ENCODE peak calls at places on chromosomes 13 and 19, in five cellular contexts. One of them, this sample, is unnamed.

GRCh38 chr19:4678881-4679379 is 8.8 kb upstream of the MYDGF start:
- DNase-seq in body of pancreas: no peak
- DNase-seq in nephron progenitor cell: peak
- DNase-seq in pancreas: no peak
- DNase-seq in heart right ventricle: no peak
- DNase-seq in this sample: peak

GRCh38 chr13:70856706-70857105 is 748.5 kb upstream of the KLHL1 start:
- DNase-seq in body of pancreas: no peak
- DNase-seq in nephron progenitor cell: no peak
- DNase-seq in pancreas: no peak
- DNase-seq in heart right ventricle: no peak
- DNase-seq in this sample: no peak

GRCh38 chr13:35699805-35700204 is 223.3 kb upstream of the MAB21L1 start:
- DNase-seq in body of pancreas: no peak
- DNase-seq in nephron progenitor cell: no peak
- DNase-seq in pancreas: no peak
- DNase-seq in heart right ventricle: no peak
- DNase-seq in this sample: no peak

GRCh38 chr19:43906774-43907173 is 28.3 kb downstream of the ZNF45 start:
- DNase-seq in body of pancreas: no peak
- DNase-seq in nephron progenitor cell: no peak
- DNase-seq in pancreas: no peak
- DNase-seq in heart right ventricle: no peak
- DNase-seq in this sample: no peak

GRCh38 chr19:11617207-11618062 is 20.2 kb downstream of the ZNF627 start:
- DNase-seq in body of pancreas: no peak
- DNase-seq in nephron progenitor cell: no peak
- DNase-seq in pancreas: no peak
- DNase-seq in heart right ventricle: no peak
- DNase-seq in this sample: no peak

GRCh38 chr19:13906525-13906904 is 514 bp downstream of the CC2D1A start:
- DNase-seq in body of pancreas: peak
- DNase-seq in nephron progenitor cell: no peak
- DNase-seq in pancreas: peak
- DNase-seq in heart right ventricle: peak
- DNase-seq in this sample: no peak

GRCh38 chr13:67515895-67516294 is 285.8 kb upstream of the PCDH9 start:
- DNase-seq in body of pancreas: no peak
- DNase-seq in nephron progenitor cell: no peak
- DNase-seq in pancreas: no peak
- DNase-seq in heart right ventricle: no peak
- DNase-seq in this sample: no peak

GRCh38 chr19:46818812-46819211 is 30.4 kb upstream of the SLC1A5 start:
- DNase-seq in body of pancreas: no peak
- DNase-seq in nephron progenitor cell: no peak
- DNase-seq in pancreas: no peak
- DNase-seq in heart right ventricle: no peak
- DNase-seq in this sample: no peak

GRCh38 chr13:25732146-25732865 is 319.5 kb downstream of the SHISA2 start:
- DNase-seq in body of pancreas: no peak
- DNase-seq in nephron progenitor cell: no peak
- DNase-seq in pancreas: no peak
- DNase-seq in heart right ventricle: no peak
- DNase-seq in this sample: no peak

GRCh38 chr13:45492538-45492937 is 27.8 kb downstream of the COG3 start:
- DNase-seq in body of pancreas: no peak
- DNase-seq in nephron progenitor cell: no peak
- DNase-seq in pancreas: no peak
- DNase-seq in heart right ventricle: no peak
- DNase-seq in this sample: no peak

GRCh38 chr13:45490068-45490467 is 25.3 kb downstream of the COG3 start:
- DNase-seq in body of pancreas: no peak
- DNase-seq in nephron progenitor cell: no peak
- DNase-seq in pancreas: no peak
- DNase-seq in heart right ventricle: no peak
- DNase-seq in this sample: no peak
- TF ChIP-seq CTCF in body of pancreas: peak
- TF ChIP-seq CTCF in nephron progenitor cell: no peak
- TF ChIP-seq CTCF in pancreas: no peak
- TF ChIP-seq CTCF in heart right ventricle: no peak
- TF ChIP-seq CTCF in this sample: peak

DNA sequence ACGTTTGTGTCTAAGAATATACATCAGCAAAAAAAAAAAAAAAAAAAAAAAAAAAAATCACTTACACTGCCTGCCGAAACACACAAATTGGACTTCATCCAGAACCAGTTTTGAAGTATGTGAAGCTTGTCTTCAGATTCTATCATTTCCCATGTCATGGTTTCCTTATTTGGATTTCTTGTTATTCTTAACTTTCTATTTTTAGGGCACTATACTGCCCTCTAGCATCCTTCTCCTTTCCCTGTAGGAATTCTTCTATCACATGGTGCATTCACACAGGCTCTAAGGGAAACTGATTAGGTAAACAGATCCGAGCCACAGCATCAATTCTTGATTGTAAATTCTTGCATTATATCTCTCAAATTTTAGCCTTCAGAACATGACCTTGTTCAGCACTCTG is 1507.5 kb downstream of the OLFM4 start:
- DNase-seq in body of pancreas: no peak
- DNase-seq in nephron progenitor cell: no peak
- DNase-seq in pancreas: no peak
- DNase-seq in heart right ventricle: peak
- DNase-seq in this sample: no peak
- TF ChIP-seq CTCF in body of pancreas: peak
- TF ChIP-seq CTCF in nephron progenitor cell: peak
- TF ChIP-seq CTCF in pancreas: no peak
- TF ChIP-seq CTCF in heart right ventricle: no peak
- TF ChIP-seq CTCF in this sample: no peak

GRCh38 chr13:21620858-21621257 is 16.9 kb upstream of the MICU2 start:
- DNase-seq in body of pancreas: no peak
- DNase-seq in nephron progenitor cell: peak
- DNase-seq in pancreas: no peak
- DNase-seq in heart right ventricle: no peak
- DNase-seq in this sample: no peak

GRCh38 chr13:21619633-21620220 is 15.8 kb upstream of the MICU2 start:
- DNase-seq in body of pancreas: no peak
- DNase-seq in nephron progenitor cell: no peak
- DNase-seq in pancreas: no peak
- DNase-seq in heart right ventricle: no peak
- DNase-seq in this sample: no peak

DNA sequence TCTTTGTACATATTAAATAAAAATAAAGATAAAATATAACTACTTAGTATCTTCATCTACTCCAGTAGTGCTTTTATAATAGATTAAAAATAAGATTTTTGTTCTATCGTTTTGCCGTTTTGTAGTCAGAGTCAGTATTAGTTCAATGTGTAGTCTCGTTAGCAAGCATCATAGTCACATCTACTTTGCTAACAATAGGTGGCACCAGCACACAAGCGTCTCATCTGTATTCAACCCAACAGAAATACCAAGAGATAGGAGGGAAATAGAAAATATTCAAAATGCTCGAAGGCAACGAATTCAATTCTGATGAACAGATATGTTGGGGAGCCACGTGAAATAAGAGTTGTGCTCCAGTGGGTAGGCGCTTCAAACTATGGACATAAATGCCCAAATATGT is 21.4 kb upstream of the MICU2 start:
- DNase-seq in body of pancreas: no peak
- DNase-seq in nephron progenitor cell: no peak
- DNase-seq in pancreas: no peak
- DNase-seq in heart right ventricle: no peak
- DNase-seq in this sample: no peak
- TF ChIP-seq CTCF in body of pancreas: peak
- TF ChIP-seq CTCF in nephron progenitor cell: no peak
- TF ChIP-seq CTCF in pancreas: no peak
- TF ChIP-seq CTCF in heart right ventricle: no peak
- TF ChIP-seq CTCF in this sample: no peak

GRCh38 chr19:5987077-5987818 is 9.3 kb upstream of the RANBP3 start:
- DNase-seq in body of pancreas: peak
- DNase-seq in nephron progenitor cell: peak
- DNase-seq in pancreas: peak
- DNase-seq in heart right ventricle: peak
- DNase-seq in this sample: peak
- TF ChIP-seq CTCF in body of pancreas: peak
- TF ChIP-seq CTCF in nephron progenitor cell: peak
- TF ChIP-seq CTCF in pancreas: peak
- TF ChIP-seq CTCF in heart right ventricle: peak
- TF ChIP-seq CTCF in this sample: peak

GRCh38 chr19:35740108-35740422 is 2.2 kb downstream of the IGFLR1 start:
- DNase-seq in body of pancreas: no peak
- DNase-seq in nephron progenitor cell: no peak
- DNase-seq in pancreas: no peak
- DNase-seq in heart right ventricle: no peak
- DNase-seq in this sample: no peak

GRCh38 chr19:35742121-35742724 is at the start of gene IGFLR1:
- DNase-seq in body of pancreas: no peak
- DNase-seq in nephron progenitor cell: no peak
- DNase-seq in pancreas: no peak
- DNase-seq in heart right ventricle: no peak
- DNase-seq in this sample: no peak

GRCh38 chr19:35739275-35740107 is 2.8 kb downstream of the IGFLR1 start:
- DNase-seq in body of pancreas: no peak
- DNase-seq in nephron progenitor cell: no peak
- DNase-seq in pancreas: peak
- DNase-seq in heart right ventricle: no peak
- DNase-seq in this sample: no peak

GRCh38 chr19:35741216-35741541 is 1.1 kb downstream of the IGFLR1 start:
- DNase-seq in body of pancreas: no peak
- DNase-seq in nephron progenitor cell: no peak
- DNase-seq in pancreas: no peak
- DNase-seq in heart right ventricle: no peak
- DNase-seq in this sample: no peak

DNA sequence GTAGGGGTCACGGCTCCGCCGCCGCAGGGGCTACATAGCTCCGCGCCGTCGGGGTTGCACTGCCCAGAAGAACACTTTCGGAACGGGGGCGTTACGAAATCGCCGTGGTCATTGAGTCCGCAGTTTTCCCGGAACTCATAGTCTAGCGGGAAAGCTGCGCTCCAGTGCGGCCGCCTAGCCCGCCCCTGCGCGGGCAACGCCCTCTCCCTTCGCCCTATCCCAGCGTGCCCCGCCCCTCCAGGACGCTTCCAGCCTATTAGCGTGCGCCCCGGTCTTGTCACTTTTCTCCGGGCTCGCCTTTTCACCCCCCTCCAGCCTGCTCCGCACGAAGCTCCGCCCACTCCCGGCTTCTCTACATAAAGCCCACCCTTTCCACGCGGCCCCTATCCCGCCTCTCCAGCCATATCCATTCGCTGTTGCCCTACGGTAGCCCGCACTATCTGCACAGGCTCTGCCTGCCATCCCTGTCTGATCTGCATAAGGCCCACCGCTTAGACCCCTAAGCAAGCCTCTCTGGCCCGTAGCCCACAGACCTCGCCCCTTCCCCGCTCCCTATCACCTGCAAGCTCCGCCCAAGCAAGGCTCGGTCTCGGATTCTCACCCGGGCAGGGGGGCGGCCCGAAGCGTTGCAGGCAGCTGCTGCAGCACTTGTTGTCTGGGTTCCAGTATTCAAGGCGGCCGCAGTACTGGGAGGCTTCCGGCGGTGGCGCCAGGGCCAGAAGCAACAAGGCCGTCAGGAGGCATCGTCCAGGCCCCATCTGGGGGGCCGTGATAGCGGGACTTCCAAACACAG is 1.6 kb downstream of the IGFLR1 start:
- DNase-seq in body of pancreas: peak
- DNase-seq in nephron progenitor cell: peak
- DNase-seq in pancreas: peak
- DNase-seq in heart right ventricle: peak
- DNase-seq in this sample: peak
- TF ChIP-seq CTCF in body of pancreas: peak
- TF ChIP-seq CTCF in nephron progenitor cell: peak
- TF ChIP-seq CTCF in pancreas: no peak
- TF ChIP-seq CTCF in heart right ventricle: no peak
- TF ChIP-seq CTCF in this sample: no peak

DNA sequence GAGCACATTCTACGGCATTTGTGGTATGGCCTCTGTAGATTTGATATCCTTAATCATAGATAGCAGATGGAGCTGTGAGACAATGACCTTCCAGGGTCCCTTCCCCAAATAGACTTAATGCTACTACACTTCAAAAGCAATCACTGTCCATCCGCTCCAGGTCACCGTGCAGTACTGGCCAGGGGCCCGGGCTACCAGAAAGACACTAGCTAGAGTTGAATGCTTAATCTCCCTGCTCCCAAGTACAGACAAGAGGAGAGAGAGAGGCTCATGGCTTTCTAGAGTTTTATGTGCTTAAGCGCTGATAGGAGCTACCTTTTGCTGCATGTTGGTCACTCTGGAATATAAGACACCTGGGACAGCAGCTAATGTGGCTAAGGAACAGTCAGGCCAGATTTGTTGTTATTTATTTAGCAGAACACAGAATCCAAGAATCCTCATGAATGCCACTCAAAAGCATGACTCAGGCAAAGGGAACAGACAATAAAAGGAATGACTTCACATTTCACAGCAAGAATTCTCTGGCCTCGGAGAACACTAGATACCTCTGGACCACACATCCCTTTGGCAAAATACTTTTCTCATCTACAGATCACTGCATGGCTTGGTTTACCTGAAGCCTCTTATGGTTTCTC is 165.0 kb downstream of the LACC1 start:
- DNase-seq in body of pancreas: no peak
- DNase-seq in nephron progenitor cell: no peak
- DNase-seq in pancreas: no peak
- DNase-seq in heart right ventricle: no peak
- DNase-seq in this sample: no peak
- TF ChIP-seq CTCF in body of pancreas: no peak
- TF ChIP-seq CTCF in nephron progenitor cell: no peak
- TF ChIP-seq CTCF in pancreas: no peak
- TF ChIP-seq CTCF in heart right ventricle: no peak
- TF ChIP-seq CTCF in this sample: no peak

DNA sequence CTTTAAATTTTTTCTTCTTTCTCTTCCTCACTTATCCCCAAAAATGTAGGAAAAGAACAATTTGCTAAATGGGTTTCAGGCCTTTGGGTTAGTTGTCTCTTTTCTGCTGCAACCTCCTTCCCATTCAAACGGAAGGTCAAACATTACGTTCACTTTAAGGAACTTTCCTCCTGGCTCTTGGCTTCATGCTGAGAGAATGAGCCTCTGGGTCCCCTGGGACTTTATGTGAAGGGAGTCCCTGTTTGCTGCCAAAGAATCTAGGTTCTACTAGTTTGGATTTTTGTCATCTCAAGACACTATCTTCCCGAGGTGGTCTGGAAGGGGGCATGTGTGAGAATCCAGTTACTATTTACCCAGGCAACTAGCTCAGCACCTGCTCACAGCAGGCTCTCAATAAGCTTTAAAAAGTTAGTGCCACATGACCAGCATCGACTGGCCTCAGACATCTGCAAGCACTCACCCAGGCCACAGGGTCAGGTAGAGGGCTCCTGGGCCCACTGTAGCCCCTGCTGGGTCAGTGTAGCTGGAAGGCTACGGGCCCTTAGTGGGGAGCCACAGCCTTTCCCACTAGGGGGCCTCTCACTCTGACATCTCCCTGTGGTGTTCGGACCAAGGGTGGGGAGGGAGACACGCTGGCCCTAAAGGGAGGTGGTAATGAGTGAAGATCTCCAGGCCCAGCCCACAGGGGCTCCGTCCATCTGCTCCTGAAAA is 40.5 kb downstream of the FAM124A start:
- DNase-seq in body of pancreas: no peak
- DNase-seq in nephron progenitor cell: peak
- DNase-seq in pancreas: no peak
- DNase-seq in heart right ventricle: no peak
- DNase-seq in this sample: no peak
- TF ChIP-seq CTCF in body of pancreas: no peak
- TF ChIP-seq CTCF in nephron progenitor cell: no peak
- TF ChIP-seq CTCF in pancreas: no peak
- TF ChIP-seq CTCF in heart right ventricle: no peak
- TF ChIP-seq CTCF in this sample: no peak